ENCODE peak calls at places on chromosomes 4 and X, in six cellular contexts. U is neural progenitor cell, P is cardiac muscle cell, F is pancreas, B is trophoblast cell, A is sigmoid colon. D is an unnamed sample.

GRCh38 chr4:182189107-182189878 is 53.9 kb upstream of the TENM3 start:
- DNase-seq in U (no peak), P (no peak), F (no peak), B (no peak), A (no peak), D (no peak)

GRCh38 chr4:145878501-145879435 is 59.9 kb downstream of the ZNF827 start:
- DNase-seq in U (no peak), P (no peak), F (no peak), B (no peak), A (no peak), D (no peak)

GRCh38 chrX:33434256-33435092 is 223.1 kb upstream of the DMD start:
- DNase-seq in U (peak; percentile 77), P (peak; percentile 82), F (peak; percentile 64), B (peak; percentile 81), A (peak; percentile 73), D (peak; percentile 21)

GRCh38 chr4:2830632-2831610 is 12.7 kb upstream of the ADD1 start:
- DNase-seq in U (no peak), P (no peak), F (no peak), B (no peak), A (peak; percentile 50), D (no peak)

GRCh38 chr4:119240568-119240967 is 28.1 kb downstream of the USP53 start:
- DNase-seq in U (no peak), P (no peak), F (no peak), B (no peak), A (no peak), D (no peak)

GRCh38 chr4:56701644-56702043 is 20.5 kb upstream of the HOPX start:
- DNase-seq in U (no peak), P (peak; percentile 54), F (no peak), B (no peak), A (no peak), D (no peak)

GRCh38 chr4:177413092-177413491 is 29.1 kb downstream of the AGA start:
- DNase-seq in U (no peak), P (no peak), F (no peak), B (no peak), A (no peak), D (no peak)

GRCh38 chr4:76611611-76612010 is 176.6 kb downstream of the SHROOM3 start:
- DNase-seq in U (no peak), P (no peak), F (peak; percentile 63), B (no peak), A (no peak), D (peak; percentile 74)

GRCh38 chr4:10281996-10282395 is 165.4 kb upstream of the WDR1 start:
- DNase-seq in U (no peak), P (no peak), F (no peak), B (peak; percentile 37), A (no peak), D (no peak)

GRCh38 chrX:137234651-137235402 is 201.0 kb upstream of the GPR101 start:
- DNase-seq in U (no peak), P (no peak), F (no peak), B (no peak), A (no peak), D (no peak)

GRCh38 chr4:74094227-74094626 is 4.8 kb downstream of the CXCL2 start:
- DNase-seq in U (no peak), P (no peak), F (no peak), B (no peak), A (no peak), D (no peak)

GRCh38 chr4:146640021-146640425 is 1.3 kb downstream of the POU4F2 start:
- DNase-seq in U (no peak), P (no peak), F (peak; percentile 54), B (no peak), A (no peak), D (no peak)

GRCh38 chr4:76213415-76214268 is at the start of gene SCARB2:
- DNase-seq in U (peak; percentile 91), P (peak; percentile 92), F (peak; percentile 95), B (peak; percentile 90), A (peak; percentile 95), D (peak; percentile 93)

GRCh38 chrX:134469481-134469880 is 9.5 kb downstream of the HPRT1 start:
- DNase-seq in U (no peak), P (no peak), F (no peak), B (no peak), A (no peak), D (no peak)

GRCh38 chr4:36224969-36225903 is 19.1 kb downstream of the ARAP2 start:
- DNase-seq in U (no peak), P (no peak), F (no peak), B (no peak), A (no peak), D (no peak)

GRCh38 chr4:66691101-66691500 is 854.2 kb downstream of the CENPC start:
- DNase-seq in U (peak; percentile 12), P (no peak), F (no peak), B (no peak), A (no peak), D (no peak)

GRCh38 chr4:121696641-121697461 is at the start of gene ANXA5:
- DNase-seq in U (peak; percentile 89), P (peak; percentile 90), F (peak; percentile 95), B (peak; percentile 95), A (peak; percentile 96), D (peak; percentile 93)

GRCh38 chrX:71282514-71283408 is 674 bp upstream of the NONO start:
- DNase-seq in U (peak; percentile 12), P (no peak), F (no peak), B (peak; percentile 11), A (no peak), D (peak; percentile 24)

GRCh38 chr4:28792917-28793597 is 1927.1 kb upstream of the PCDH7 start:
- DNase-seq in U (no peak), P (no peak), F (no peak), B (no peak), A (no peak), D (no peak)

GRCh38 chr4:4866833-4867744 is 7.6 kb downstream of the MSX1 start:
- DNase-seq in U (peak; percentile 84), P (peak; percentile 72), F (no peak), B (no peak), A (no peak), D (no peak)

GRCh38 chr4:93000914-93001313 is 697.1 kb downstream of the GRID2 start:
- DNase-seq in U (no peak), P (no peak), F (no peak), B (no peak), A (no peak), D (no peak)

GRCh38 chr4:70183168-70183939 is 12.2 kb upstream of the ODAM start:
- DNase-seq in U (peak; percentile 82), P (peak; percentile 80), F (no peak), B (peak; percentile 61), A (no peak), D (no peak)

GRCh38 chrX:46882266-46882665 is 30.0 kb upstream of the JADE3 start:
- DNase-seq in U (peak; percentile 61), P (peak; percentile 7), F (no peak), B (no peak), A (no peak), D (no peak)

GRCh38 chr4:67126115-67126514 is 419.2 kb downstream of the CENPC start:
- DNase-seq in U (no peak), P (no peak), F (no peak), B (no peak), A (no peak), D (no peak)

GRCh38 chr4:73740353-73740778 is at the start of gene CXCL8:
- DNase-seq in U (no peak), P (no peak), F (no peak), B (peak; percentile 81), A (peak; percentile 88), D (peak; percentile 67)

GRCh38 chr4:80294206-80294605 is 27.7 kb downstream of the FGF5 start:
- DNase-seq in U (no peak), P (no peak), F (no peak), B (no peak), A (no peak), D (no peak)

GRCh38 chrX:2600564-2600963 is 90.5 kb upstream of the CD99 start:
- DNase-seq in U (no peak), P (no peak), F (no peak), B (no peak), A (no peak), D (no peak)

GRCh38 chrX:143455045-143455444 is 62.2 kb downstream of the SPANXN3 start:
- DNase-seq in U (no peak), P (no peak), F (no peak), B (peak; percentile 20), A (no peak), D (no peak)

GRCh38 chr4:182023469-182023868 is 219.7 kb upstream of the TENM3 start:
- DNase-seq in U (no peak), P (no peak), F (no peak), B (no peak), A (no peak), D (no peak)

GRCh38 chr4:152075253-152075928 is 314.6 kb upstream of the GATB start:
- DNase-seq in U (no peak), P (no peak), F (no peak), B (no peak), A (no peak), D (no peak)

GRCh38 chr4:152072001-152072485 is 311.2 kb upstream of the GATB start:
- DNase-seq in U (no peak), P (no peak), F (no peak), B (no peak), A (no peak), D (no peak)

GRCh38 chr4:152074573-152074972 is 313.8 kb upstream of the GATB start:
- DNase-seq in U (no peak), P (no peak), F (no peak), B (no peak), A (no peak), D (no peak)

GRCh38 chr4:152072886-152073285 is 312.1 kb upstream of the GATB start:
- DNase-seq in U (no peak), P (no peak), F (no peak), B (no peak), A (no peak), D (no peak)

DNA sequence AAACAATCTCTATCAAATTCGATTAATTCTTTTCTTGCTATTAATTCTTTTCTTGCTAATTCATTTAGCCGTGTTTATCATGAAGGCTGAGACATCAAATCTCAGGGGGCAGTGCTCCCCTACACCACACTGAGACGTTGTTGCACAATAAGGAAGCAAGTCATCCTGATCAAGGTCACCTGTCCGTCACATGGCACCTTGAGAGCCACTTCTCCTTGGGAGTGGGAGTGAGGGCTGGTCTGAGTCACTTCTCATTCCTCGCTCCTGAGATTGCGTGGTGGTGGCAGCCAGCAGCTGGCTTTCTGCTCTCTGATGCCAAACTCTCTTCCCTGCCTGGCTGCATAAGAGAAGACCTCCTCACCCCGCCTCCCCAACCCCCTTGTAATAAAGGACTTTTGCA is 312.9 kb upstream of the GATB start:
- DNase-seq in U (no peak), P (no peak), F (no peak), B (peak; percentile 53), A (no peak), D (no peak)
- H3K4me1 ChIP-seq in U (peaks cover 15% of the 10 kb centered on the region), P (peaks cover 18% of the 10 kb centered on the region), F (no peaks in the 10 kb centered on the region), B (peaks cover 3% of the 10 kb centered on the region), A (no peaks in the 10 kb centered on the region), D (no peaks in the 10 kb centered on the region)

GRCh38 chr4:101230806-101231426 is 116.4 kb downstream of the PPP3CA start:
- DNase-seq in U (peak; percentile 7), P (no peak), F (no peak), B (no peak), A (no peak), D (no peak)
- H3K4me1 ChIP-seq in U (no peaks in the 10 kb centered on the region), P (no peaks in the 10 kb centered on the region), F (peaks cover 5% of the 10 kb centered on the region), B (no peaks in the 10 kb centered on the region), A (peaks cover 18% of the 10 kb centered on the region), D (no peaks in the 10 kb centered on the region)

GRCh38 chr4:137370699-137371098 is 161.6 kb downstream of the PCDH18 start:
- DNase-seq in U (no peak), P (no peak), F (no peak), B (no peak), A (no peak), D (no peak)
- H3K4me1 ChIP-seq in U (no peaks in the 10 kb centered on the region), P (peaks cover 4% of the 10 kb centered on the region), F (no peaks in the 10 kb centered on the region), B (no peaks in the 10 kb centered on the region), A (peaks cover 40% of the 10 kb centered on the region), D (no peaks in the 10 kb centered on the region)

GRCh38 chr4:48250980-48251379 is 18.7 kb downstream of the TEC start:
- DNase-seq in U (no peak), P (no peak), F (no peak), B (no peak), A (no peak), D (no peak)
- H3K4me1 ChIP-seq in U (no peaks in the 10 kb centered on the region), P (peaks cover 11% of the 10 kb centered on the region), F (peaks cover 4% of the 10 kb centered on the region), B (peaks cover 6% of the 10 kb centered on the region), A (no peaks in the 10 kb centered on the region), D (no peaks in the 10 kb centered on the region)

D was measured in Peyer's patch.